ENCODE peak calls at places on chromosomes 5 and 9, in eight cellular contexts. A, X, Y, S, N, T, K and V are unnamed samples.

GRCh38 chr5:34743878-34744277 is 87.8 kb downstream of the RAI14 start:
- DNase-seq in A (peak), X (no peak), Y (no peak), S (no peak), N (peak), T (no peak), K (no peak), V (no peak)

GRCh38 chr9:95316794-95317118 is 753 bp downstream of the FANCC start:
- DNase-seq in A (peak), X (no peak), Y (no peak), S (no peak), N (peak), T (peak), K (peak), V (no peak)

GRCh38 chr9:88976186-88976887 is 14.9 kb upstream of the S1PR3 start:
- DNase-seq in A (no peak), X (peak), Y (no peak), S (no peak), N (no peak), T (no peak), K (no peak), V (no peak)

GRCh38 chr5:114070093-114070722 is 291.7 kb upstream of the KCNN2 start:
- DNase-seq in A (no peak), X (no peak), Y (no peak), S (no peak), N (no peak), T (no peak), K (no peak), V (no peak)

GRCh38 chr9:130579738-130580463 is 524 bp downstream of the FUBP3 start:
- DNase-seq in A (peak), X (no peak), Y (no peak), S (no peak), N (no peak), T (no peak), K (peak), V (peak)

GRCh38 chr9:11233693-11234092 is 620.9 kb upstream of the PTPRD start:
- DNase-seq in A (no peak), X (no peak), Y (no peak), S (no peak), N (no peak), T (no peak), K (no peak), V (no peak)

GRCh38 chr9:78781681-78782080 is 484.8 kb downstream of the PSAT1 start:
- DNase-seq in A (no peak), X (no peak), Y (no peak), S (no peak), N (no peak), T (no peak), K (no peak), V (no peak)

GRCh38 chr5:149623473-149623872 is 42.2 kb downstream of the ARHGEF37 start:
- DNase-seq in A (no peak), X (no peak), Y (no peak), S (no peak), N (no peak), T (no peak), K (no peak), V (no peak)

GRCh38 chr5:39211773-39212172 is 7.6 kb downstream of the FYB1 start:
- DNase-seq in A (no peak), X (no peak), Y (no peak), S (no peak), N (no peak), T (no peak), K (no peak), V (no peak)

GRCh38 chr5:111480346-111480745 is 32.0 kb downstream of the STARD4 start:
- DNase-seq in A (no peak), X (no peak), Y (no peak), S (no peak), N (no peak), T (no peak), K (no peak), V (no peak)

GRCh38 chr5:111472579-111472978 is 39.8 kb downstream of the STARD4 start:
- DNase-seq in A (no peak), X (no peak), Y (no peak), S (no peak), N (no peak), T (peak), K (no peak), V (no peak)

GRCh38 chr5:111478898-111479297 is 33.4 kb downstream of the STARD4 start:
- DNase-seq in A (no peak), X (no peak), Y (no peak), S (no peak), N (no peak), T (no peak), K (no peak), V (no peak)

DNA sequence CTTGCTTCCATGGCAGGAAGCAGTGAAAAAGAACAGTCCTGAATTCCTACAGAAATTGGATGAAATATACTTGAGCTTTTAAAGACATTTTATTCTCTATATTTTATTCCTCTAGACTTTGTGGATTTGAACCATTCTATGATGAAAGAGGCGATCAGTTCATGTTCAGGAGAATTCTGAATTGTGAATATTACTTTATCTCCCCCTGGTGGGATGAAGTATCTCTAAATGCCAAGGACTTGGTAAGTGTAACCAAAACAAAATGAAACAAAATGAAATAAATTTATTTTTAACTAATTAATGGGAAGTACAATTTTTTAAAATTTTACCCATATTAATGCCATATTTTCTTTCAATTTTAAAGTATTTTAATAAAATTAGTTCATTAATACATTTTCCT is 34.1 kb downstream of the STARD4 start:
- DNase-seq in A (peak), X (no peak), Y (no peak), S (no peak), N (peak), T (no peak), K (no peak), V (no peak)
- TF ChIP-seq CTCF in A (no peak), X (no peak), Y (no peak), S (no peak), N (peak), T (no peak), K (peak), V (no peak)

GRCh38 chr9:86246752-86247161 is 12.7 kb downstream of the C9orf153 start:
- DNase-seq in A (peak), X (no peak), Y (no peak), S (no peak), N (peak), T (no peak), K (no peak), V (no peak)
- TF ChIP-seq CTCF in A (peak), X (no peak), Y (no peak), S (no peak), N (no peak), T (no peak), K (no peak), V (no peak)

DNA sequence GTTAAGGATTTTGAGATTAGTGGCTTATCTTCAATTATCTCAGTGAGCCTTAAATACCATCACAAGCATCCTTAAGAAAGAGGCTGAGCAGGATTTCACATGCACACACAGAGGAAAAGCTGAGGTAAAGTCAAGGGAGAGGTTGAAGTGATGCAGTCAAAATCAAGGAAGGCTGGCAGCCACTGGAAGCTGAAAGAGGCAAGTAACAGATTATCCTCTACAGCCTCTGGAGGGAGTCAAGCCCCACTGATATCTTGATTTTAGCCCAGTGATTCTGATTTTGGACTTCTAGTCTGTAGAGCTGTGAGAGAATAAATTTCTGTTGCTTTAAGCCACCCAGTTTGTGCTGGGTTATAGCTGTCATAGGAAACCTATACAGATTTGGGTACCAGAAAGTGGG is 80.1 kb downstream of the ANKRD31 start:
- DNase-seq in A (peak), X (no peak), Y (no peak), S (no peak), N (peak), T (no peak), K (no peak), V (no peak)
- TF ChIP-seq CTCF in A (peak), X (no peak), Y (no peak), S (no peak), N (peak), T (no peak), K (peak), V (no peak)

DNA sequence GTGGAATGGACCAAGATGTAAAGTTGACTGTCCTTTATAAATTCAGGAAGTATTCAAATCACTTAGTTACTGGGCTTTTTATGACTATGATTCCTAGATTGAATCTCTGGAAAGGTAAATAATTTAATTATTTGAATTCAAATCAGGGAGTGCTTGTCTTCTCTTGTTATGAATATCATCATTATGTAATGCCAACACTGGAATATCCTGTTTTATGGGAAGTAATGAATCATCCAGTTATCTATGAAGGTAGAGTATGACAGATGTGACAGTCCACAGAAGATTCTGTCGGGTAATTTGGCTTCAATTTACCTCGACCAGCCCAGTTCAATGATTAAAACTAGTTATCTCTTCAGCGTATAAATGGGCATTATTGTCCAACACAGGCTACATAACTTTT is 141.0 kb upstream of the NUDT12 start:
- DNase-seq in A (no peak), X (no peak), Y (no peak), S (no peak), N (no peak), T (no peak), K (no peak), V (no peak)
- TF ChIP-seq CTCF in A (no peak), X (no peak), Y (no peak), S (no peak), N (no peak), T (no peak), K (no peak), V (no peak)

GRCh38 chr9:106961623-106962022 is 98.7 kb downstream of the ZNF462 start:
- DNase-seq in A (peak), X (no peak), Y (no peak), S (no peak), N (peak), T (no peak), K (no peak), V (no peak)

GRCh38 chr9:106962105-106962504 is 99.1 kb downstream of the ZNF462 start:
- DNase-seq in A (peak), X (no peak), Y (no peak), S (no peak), N (peak), T (no peak), K (no peak), V (no peak)

GRCh38 chr9:106962615-106963363 is 99.8 kb downstream of the ZNF462 start:
- DNase-seq in A (peak), X (peak), Y (no peak), S (no peak), N (peak), T (no peak), K (no peak), V (no peak)

GRCh38 chr9:106958955-106959657 is 96.1 kb downstream of the ZNF462 start:
- DNase-seq in A (no peak), X (no peak), Y (no peak), S (no peak), N (peak), T (no peak), K (no peak), V (no peak)

DNA sequence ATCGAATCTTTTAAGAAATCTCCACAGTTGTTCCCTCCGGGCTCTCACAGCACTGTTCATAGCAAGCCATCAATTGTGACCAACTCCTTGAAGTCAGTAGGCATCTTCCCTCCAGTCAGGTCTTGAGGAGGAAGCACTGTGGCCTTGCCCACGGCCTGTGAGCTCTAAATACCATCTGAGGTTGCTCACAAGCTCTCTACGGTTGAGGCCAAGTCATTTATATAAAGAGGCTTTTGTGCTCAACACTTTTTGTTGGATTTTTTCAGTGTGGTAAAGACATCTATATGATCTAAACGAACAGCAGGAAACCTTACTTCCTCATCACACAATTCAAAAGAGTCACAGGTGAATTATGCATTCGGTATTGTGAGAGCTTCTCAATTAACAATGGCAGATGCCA is 97.3 kb downstream of the ZNF462 start:
- DNase-seq in A (no peak), X (no peak), Y (no peak), S (no peak), N (no peak), T (no peak), K (no peak), V (no peak)
- TF ChIP-seq CTCF in A (no peak), X (no peak), Y (no peak), S (no peak), N (no peak), T (no peak), K (no peak), V (no peak)

GRCh38 chr9:93709600-93710369 is 133.4 kb downstream of the PHF2 start:
- DNase-seq in A (no peak), X (no peak), Y (no peak), S (no peak), N (no peak), T (no peak), K (no peak), V (no peak)

GRCh38 chr9:93712896-93713295 is 136.5 kb downstream of the PHF2 start:
- DNase-seq in A (no peak), X (peak), Y (no peak), S (no peak), N (no peak), T (no peak), K (no peak), V (no peak)

GRCh38 chr9:93711002-93711401 is 134.6 kb downstream of the PHF2 start:
- DNase-seq in A (no peak), X (no peak), Y (no peak), S (no peak), N (no peak), T (no peak), K (no peak), V (no peak)

GRCh38 chr9:93710370-93710723 is 134.0 kb downstream of the PHF2 start:
- DNase-seq in A (no peak), X (peak), Y (no peak), S (no peak), N (no peak), T (no peak), K (no peak), V (no peak)

DNA sequence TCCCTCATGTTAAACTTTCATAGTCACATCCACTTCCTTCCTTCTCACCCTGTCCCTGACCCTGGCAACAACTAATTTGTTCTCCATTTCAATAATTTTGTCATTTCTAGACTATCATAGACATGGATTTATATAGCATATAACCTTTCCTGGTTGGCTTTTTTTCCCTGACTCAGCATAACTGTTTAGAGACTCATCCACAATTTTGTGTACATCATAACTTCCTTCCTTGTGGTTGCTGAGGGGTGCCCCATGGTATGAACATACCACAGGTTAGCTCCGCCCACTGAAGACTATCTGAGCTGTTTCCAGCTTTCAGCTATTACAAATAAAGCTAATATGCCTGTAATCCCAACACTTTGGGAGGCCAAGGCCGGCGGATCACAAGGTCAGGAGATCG is 137.3 kb downstream of the PHF2 start:
- DNase-seq in A (peak), X (no peak), Y (no peak), S (no peak), N (no peak), T (no peak), K (no peak), V (no peak)
- TF ChIP-seq CTCF in A (no peak), X (no peak), Y (no peak), S (no peak), N (no peak), T (no peak), K (no peak), V (no peak)